ENCODE peak calls at places on chromosomes 13 and 19, in seven cellular contexts. F, E, Q, U, B, M and P are unnamed samples.

GRCh38 chr13:94239135-94239534 is 240.3 kb downstream of the DCT start:
- DNase-seq in F (peak), E (no peak), Q (peak), U (peak), B (no peak), M (no peak), P (no peak)

GRCh38 chr13:40388617-40389016 is 277.8 kb downstream of the FOXO1 start:
- DNase-seq in F (no peak), E (peak), Q (no peak), U (peak), B (peak), M (no peak), P (no peak)

GRCh38 chr19:35715981-35716734 is 1.6 kb upstream of the KMT2B start:
- DNase-seq in F (no peak), E (no peak), Q (peak), U (peak), B (no peak), M (peak), P (no peak)

GRCh38 chr13:80988752-80989151 is 647.8 kb upstream of the SPRY2 start:
- DNase-seq in F (no peak), E (no peak), Q (no peak), U (no peak), B (no peak), M (no peak), P (no peak)

GRCh38 chr13:95896302-95896701 is 156.9 kb downstream of the UGGT2 start:
- DNase-seq in F (no peak), E (no peak), Q (no peak), U (no peak), B (no peak), M (peak), P (no peak)

GRCh38 chr19:49888478-49888901 is 8.2 kb downstream of the IL4I1 start:
- DNase-seq in F (no peak), E (no peak), Q (no peak), U (no peak), B (no peak), M (peak), P (no peak)

GRCh38 chr19:55625004-55625326 is 599 bp upstream of the ZNF784 start:
- DNase-seq in F (no peak), E (no peak), Q (no peak), U (no peak), B (no peak), M (no peak), P (no peak)

GRCh38 chr13:98853791-98854191 is 101.3 kb upstream of the SLC15A1 start:
- DNase-seq in F (peak), E (no peak), Q (peak), U (peak), B (peak), M (no peak), P (no peak)

GRCh38 chr13:51041710-51042109 is 69.4 kb downstream of the C13orf42 start:
- DNase-seq in F (no peak), E (no peak), Q (no peak), U (no peak), B (no peak), M (no peak), P (no peak)

GRCh38 chr19:18298601-18299000 is 17.2 kb upstream of the JUND start:
- DNase-seq in F (no peak), E (no peak), Q (peak), U (no peak), B (no peak), M (no peak), P (no peak)

GRCh38 chr13:77719128-77719527 is 21.6 kb downstream of the SLAIN1 start:
- DNase-seq in F (no peak), E (no peak), Q (no peak), U (no peak), B (no peak), M (no peak), P (no peak)

GRCh38 chr19:35471946-35472345 is 18.3 kb downstream of the KRTDAP start:
- DNase-seq in F (no peak), E (no peak), Q (no peak), U (no peak), B (no peak), M (no peak), P (no peak)

GRCh38 chr13:98878421-98879126 is 99.3 kb downstream of the DOCK9 start:
- DNase-seq in F (no peak), E (no peak), Q (no peak), U (peak), B (no peak), M (no peak), P (no peak)

GRCh38 chr19:610801-611505 is 21.3 kb downstream of the HCN2 start:
- DNase-seq in F (no peak), E (peak), Q (peak), U (peak), B (no peak), M (no peak), P (no peak)

GRCh38 chr19:10568444-10568825 is 344 bp downstream of the CDKN2D start:
- DNase-seq in F (no peak), E (peak), Q (peak), U (no peak), B (peak), M (no peak), P (no peak)

GRCh38 chr13:20351279-20352022 is 119.3 kb upstream of the GJB6 start:
- DNase-seq in F (peak), E (no peak), Q (peak), U (peak), B (no peak), M (peak), P (peak)

GRCh38 chr13:54175470-54175869 is 1146.9 kb downstream of the OLFM4 start:
- DNase-seq in F (no peak), E (no peak), Q (no peak), U (no peak), B (no peak), M (no peak), P (no peak)

GRCh38 chr19:38551450-38551813 is 66.3 kb downstream of the MAP4K1 start:
- DNase-seq in F (no peak), E (no peak), Q (peak), U (no peak), B (peak), M (no peak), P (no peak)

GRCh38 chr19:32416749-32417469 is 11.3 kb downstream of the DPY19L3 start:
- DNase-seq in F (no peak), E (no peak), Q (peak), U (peak), B (no peak), M (no peak), P (no peak)

GRCh38 chr13:104143760-104144406 is 1077.7 kb upstream of the SLC10A2 start:
- DNase-seq in F (no peak), E (no peak), Q (no peak), U (no peak), B (no peak), M (peak), P (no peak)

GRCh38 chr13:30787747-30788535 is 52.6 kb downstream of the ALOX5AP start:
- DNase-seq in F (no peak), E (no peak), Q (peak), U (no peak), B (no peak), M (no peak), P (no peak)

GRCh38 chr13:92122454-92122853 is 724.0 kb downstream of the GPC5 start:
- DNase-seq in F (no peak), E (no peak), Q (no peak), U (no peak), B (no peak), M (no peak), P (no peak)

GRCh38 chr13:41842029-41842428 is 118.9 kb downstream of the VWA8 start:
- DNase-seq in F (no peak), E (no peak), Q (no peak), U (peak), B (no peak), M (no peak), P (no peak)

GRCh38 chr19:54433697-54434096 is 15.3 kb upstream of the LENG8 start:
- DNase-seq in F (no peak), E (no peak), Q (no peak), U (no peak), B (no peak), M (no peak), P (no peak)

GRCh38 chr19:52494518-52494917 is 33.0 kb upstream of the ZNF808 start:
- DNase-seq in F (no peak), E (no peak), Q (peak), U (no peak), B (no peak), M (no peak), P (no peak)

GRCh38 chr13:110874508-110874960 is 40.3 kb downstream of the ANKRD10 start:
- DNase-seq in F (no peak), E (peak), Q (peak), U (peak), B (peak), M (peak), P (no peak)

GRCh38 chr13:109989686-109990085 is 203.3 kb upstream of the IRS2 start:
- DNase-seq in F (no peak), E (no peak), Q (peak), U (peak), B (no peak), M (no peak), P (no peak)